ENCODE peak calls at places on chromosomes 16 and 17, in four cellular contexts. Z is activated naive CD4-positive, alpha-beta T cell treated with anti-CD3 and anti-CD28 coated beads, Interleukin-2, amount 50 U/mL, for 72 hours; I is NCI-H774; P is AG10803. B is an unnamed sample.
A peak's percentile ranks its signal among the peaks of the same experiment; 100 is the strongest.

GRCh38 chr16:85999778-86000177 is 100.8 kb downstream of the IRF8 start:
- DNase-seq in Z (no peak), P (no peak), I (no peak), B (no peak)

GRCh38 chr17:9009096-9009495 is 12.2 kb upstream of the NTN1 start:
- DNase-seq in P (no peak), I (no peak), Z (no peak), B (no peak)

GRCh38 chr17:36127199-36127881 is 23.7 kb downstream of the CCL4 start:
- DNase-seq in Z (no peak), I (no peak), P (no peak), B (no peak)

GRCh38 chr16:49589721-49590120 is 216.1 kb downstream of the C16orf78 start:
- DNase-seq in I (no peak), P (no peak), Z (no peak), B (no peak)

GRCh38 chr16:54277845-54278703 is 8.5 kb downstream of the IRX3 start:
- DNase-seq in P (no peak), Z (no peak), I (peak; percentile 22), B (no peak)

GRCh38 chr17:17924857-17925250 is 47.3 kb downstream of the TOM1L2 start:
- DNase-seq in Z (no peak), P (no peak), I (no peak), B (no peak)

GRCh38 chr17:74450925-74451403 is 15.5 kb upstream of the CD300A start:
- DNase-seq in Z (no peak), P (no peak), I (no peak), B (no peak)

GRCh38 chr16:67653131-67654068 is 6.7 kb downstream of the ACD start:
- DNase-seq in P (no peak), I (no peak), Z (no peak), B (no peak)

GRCh38 chr17:35713069-35713728 is 18.2 kb upstream of the RASL10B start:
- DNase-seq in P (peak; percentile 97), I (no peak), Z (no peak), B (no peak)

GRCh38 chr16:7378024-7378695 is 45.5 kb downstream of the RBFOX1 start:
- DNase-seq in P (no peak), Z (no peak), I (no peak), B (no peak)

GRCh38 chr16:49467540-49468372 is 94.2 kb downstream of the C16orf78 start:
- DNase-seq in I (no peak), P (no peak), Z (peak; percentile 41), B (peak; percentile 6)

GRCh38 chr17:2598166-2598565 is 4.7 kb downstream of the PAFAH1B1 start:
- DNase-seq in Z (no peak), I (no peak), P (peak; percentile 74), B (no peak)

GRCh38 chr17:63116967-63117366 is 150.9 kb downstream of the TANC2 start:
- DNase-seq in P (peak; percentile 21), Z (no peak), I (peak; percentile 75), B (no peak)

GRCh38 chr16:19817875-19818274 is 66.8 kb downstream of the GPRC5B start:
- DNase-seq in P (no peak), Z (no peak), I (no peak), B (no peak)

GRCh38 chr17:8698142-8699050 is 46.2 kb downstream of the CCDC42 start:
- DNase-seq in P (peak; percentile 63), I (no peak), Z (no peak), B (no peak)

GRCh38 chr16:57630931-57631845 is 2.8 kb downstream of the ADGRG1 start:
- DNase-seq in Z (no peak), P (no peak), I (no peak), B (no peak)

GRCh38 chr17:4710693-4711634 is 532 bp downstream of the ARRB2 start:
- DNase-seq in I (no peak), P (no peak), Z (no peak), B (no peak)

GRCh38 chr16:54116126-54116525 is 170.5 kb downstream of the IRX3 start:
- DNase-seq in P (no peak), Z (no peak), I (no peak), B (no peak)

GRCh38 chr16:69762843-69763556 is 868 bp downstream of the WWP2 start:
- DNase-seq in Z (no peak), P (peak; percentile 42), I (no peak), B (no peak)

GRCh38 chr17:49995055-49995738 is at the start of gene DLX3:
- DNase-seq in I (peak; percentile 40), P (peak; percentile 63), Z (no peak), B (no peak)

GRCh38 chr17:35245196-35245486 is 2.3 kb downstream of the SLFN5 start:
- DNase-seq in Z (no peak), P (peak; percentile 96), I (no peak), B (no peak)

GRCh38 chr16:2962334-2963073 is 1.6 kb upstream of the KREMEN2 start:
- DNase-seq in P (no peak), I (no peak), Z (no peak), B (no peak)

GRCh38 chr16:29321000-29321393 is 85.5 kb downstream of the NPIPB11 start:
- DNase-seq in Z (no peak), P (no peak), I (no peak), B (no peak)

GRCh38 chr16:87033541-87034300 is 283.5 kb downstream of the C16orf95 start:
- DNase-seq in I (no peak), Z (no peak), P (no peak), B (no peak)

GRCh38 chr17:57856792-57857620 is 7.2 kb upstream of the MRPS23 start:
- DNase-seq in I (no peak), P (no peak), Z (peak; percentile 18), B (no peak)

GRCh38 chr16:85168732-85169256 is 56.5 kb upstream of the CIBAR2 start:
- DNase-seq in P (peak; percentile 61), I (no peak), Z (no peak), B (no peak)

GRCh38 chr16:70570967-70571570 is 47.5 kb downstream of the SF3B3 start:
- DNase-seq in Z (no peak), P (no peak), I (no peak), B (no peak)

GRCh38 chr17:43816336-43817320 is 16.3 kb downstream of the MPP3 start:
- DNase-seq in I (no peak), Z (no peak), P (no peak), B (no peak)

GRCh38 chr16:67936124-67936875 is at the start of gene PSMB10:
- DNase-seq in P (peak; percentile 65), Z (no peak), I (no peak), B (no peak)

GRCh38 chr17:9115446-9116265 is 94.3 kb downstream of the NTN1 start:
- DNase-seq in P (peak; percentile 63), Z (no peak), I (no peak), B (no peak)

GRCh38 chr16:31201511-31202401 is 804 bp downstream of the PYCARD start:
- DNase-seq in P (no peak), Z (no peak), I (no peak), B (peak; percentile 32)

GRCh38 chr17:19876524-19877161 is 8.9 kb upstream of the ULK2 start:
- DNase-seq in Z (no peak), I (no peak), P (no peak), B (peak; percentile 43)

GRCh38 chr17:57104461-57105175 is 19.6 kb downstream of the AKAP1 start:
- DNase-seq in Z (no peak), I (no peak), P (peak; percentile 72), B (no peak)

GRCh38 chr17:35406568-35406967 is 25.7 kb downstream of the SLFN12 start:
- DNase-seq in Z (no peak), I (no peak), P (no peak), B (no peak)

GRCh38 chr17:50966163-50966666 is 100.1 kb upstream of the TOB1 start:
- DNase-seq in I (no peak), Z (no peak), P (no peak), B (no peak)

GRCh38 chr17:38969281-38969680 is 2.1 kb upstream of the FBXO47 start:
- DNase-seq in Z (no peak), I (no peak), P (no peak), B (no peak)

GRCh38 chr17:49576121-49576905 is 642 bp downstream of the NXPH3 start:
- DNase-seq in P (peak; percentile 40), I (peak; percentile 5), Z (no peak), B (no peak)

GRCh38 chr16:3646348-3646920 is 8.1 kb upstream of the DNASE1 start:
- DNase-seq in P (no peak), Z (no peak), I (peak; percentile 65), B (no peak)